ENCODE peak calls at places on chromosomes 13 and 19, in seven cellular contexts. S is upper lobe of right lung, M is adrenal gland, T is thoracic aorta, B is HFF-Myc, E is foreskin fibroblast, Z is brain microvascular endothelial cell. G is an unnamed sample.

GRCh38 chr19:18152444-18152816 is 533 bp upstream of the PIK3R2 start:
- DNase-seq in S (peak), M (peak), T (peak), B (peak), E (peak), Z (peak), G (peak)

GRCh38 chr13:71751074-71751473 is 115.9 kb downstream of the DACH1 start:
- DNase-seq in S (no peak), M (no peak), T (no peak), B (no peak), E (no peak), Z (no peak), G (no peak)

GRCh38 chr19:54969647-54970046 is 3.5 kb downstream of the NLRP2 start:
- DNase-seq in S (no peak), M (no peak), T (no peak), B (no peak), E (no peak), Z (no peak), G (no peak)

GRCh38 chr19:51097166-51097736 is 11.0 kb downstream of the CTU1 start:
- DNase-seq in S (peak), M (peak), T (no peak), B (peak), E (peak), Z (peak), G (no peak)

GRCh38 chr13:50162567-50162966 is 147.3 kb downstream of the KCNRG start:
- DNase-seq in S (no peak), M (no peak), T (no peak), B (no peak), E (no peak), Z (no peak), G (no peak)

GRCh38 chr19:53960187-53960586 is 2.5 kb upstream of the CACNG8 start:
- DNase-seq in S (no peak), M (no peak), T (no peak), B (no peak), E (no peak), Z (no peak), G (no peak)

GRCh38 chr19:12721656-12722565 is 1.8 kb downstream of the TNPO2 start:
- DNase-seq in S (peak), M (peak), T (no peak), B (no peak), E (peak), Z (peak), G (no peak)

GRCh38 chr13:21676611-21677021 is 5.7 kb downstream of the FGF9 start:
- DNase-seq in S (peak), M (no peak), T (no peak), B (no peak), E (no peak), Z (no peak), G (no peak)

GRCh38 chr19:18044825-18045304 is 36.9 kb downstream of the ARRDC2 start:
- DNase-seq in S (peak), M (peak), T (no peak), B (no peak), E (peak), Z (peak), G (peak)

GRCh38 chr13:62033932-62034331 is 618.3 kb upstream of the PCDH20 start:
- DNase-seq in S (no peak), M (no peak), T (no peak), B (no peak), E (no peak), Z (no peak), G (no peak)

GRCh38 chr19:47035127-47035494 is 13.3 kb downstream of the TMEM160 start:
- DNase-seq in S (no peak), M (no peak), T (no peak), B (no peak), E (peak), Z (no peak), G (no peak)

DNA sequence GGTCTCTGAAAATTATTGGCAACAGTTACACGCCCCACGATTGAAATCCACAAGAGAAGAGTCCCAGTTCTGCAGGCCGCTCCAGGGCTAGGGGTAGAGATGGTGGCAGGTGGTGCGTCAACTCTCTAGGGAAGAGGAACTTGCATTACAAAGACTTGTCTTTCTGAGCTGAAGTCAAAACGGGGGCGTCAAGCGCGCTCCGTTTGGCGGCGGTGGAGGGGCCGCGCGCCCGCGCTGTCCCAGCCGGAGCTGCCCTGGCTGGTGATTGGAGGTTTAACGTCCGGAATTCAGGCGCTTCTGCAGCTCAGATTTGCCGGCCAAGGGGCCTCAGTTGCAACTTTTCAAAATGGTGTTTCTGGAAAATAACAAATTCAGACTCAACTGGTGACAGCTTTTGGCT is 38.9 kb downstream of the SOX1 start:
- DNase-seq in S (no peak), M (no peak), T (no peak), B (no peak), E (no peak), Z (no peak), G (no peak)
- TF ChIP-seq CTCF in S (no peak), M (no peak), T (no peak), B (no peak), E (no peak), Z (no peak), G (no peak)

GRCh38 chr19:42117076-42117475 is 15.2 kb downstream of the POU2F2 start:
- DNase-seq in S (no peak), M (no peak), T (no peak), B (no peak), E (no peak), Z (no peak), G (no peak)
- H3K4me3 ChIP-seq in S (no peak), M (no peak), T (no peak), B (no peak), E (no peak), Z (no peak), G (no peak)

GRCh38 chr19:16088351-16088984 is 12.2 kb downstream of the TPM4 start:
- DNase-seq in S (peak), M (peak), T (no peak), B (no peak), E (no peak), Z (no peak), G (no peak)
- TF ChIP-seq CTCF in S (no peak), M (peak), T (no peak), B (peak), E (no peak), Z (peak), G (no peak)

DNA sequence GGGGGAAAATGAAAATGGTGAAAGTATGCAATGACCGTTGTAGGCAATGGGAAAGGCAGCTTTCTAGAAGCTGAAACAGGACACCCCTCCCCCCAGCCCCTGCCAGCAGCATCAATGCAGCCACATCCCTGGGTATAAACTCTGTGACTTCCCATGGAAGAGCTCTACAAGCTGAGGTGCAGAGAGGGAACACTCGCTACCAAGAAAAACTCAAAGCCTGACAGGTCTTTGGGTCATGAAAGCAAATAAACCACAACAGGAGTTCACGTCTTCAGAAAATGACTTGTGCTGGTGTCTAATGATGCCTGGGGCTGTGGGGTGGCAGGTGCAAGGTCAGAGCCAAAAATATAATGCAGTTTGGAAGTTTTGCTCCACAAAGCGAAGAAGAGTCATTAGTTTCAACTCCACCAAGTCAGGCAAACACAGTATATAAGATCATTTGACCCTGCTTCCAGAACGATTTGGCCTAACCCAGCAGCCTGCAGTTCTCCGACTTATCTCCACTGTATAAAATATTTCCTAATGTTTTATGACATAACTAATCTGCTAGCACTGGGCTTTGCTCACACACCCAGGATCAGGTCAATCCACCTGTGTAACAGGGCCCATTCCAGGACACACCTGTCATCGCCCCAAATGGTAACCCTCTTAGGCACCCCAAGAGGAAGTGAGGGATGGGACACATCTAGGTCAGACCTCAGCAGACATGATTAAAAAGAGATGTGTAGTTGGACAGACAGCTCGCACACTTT is 102.1 kb downstream of the IRS2 start:
- DNase-seq in S (no peak), M (no peak), T (no peak), B (no peak), E (no peak), Z (no peak), G (no peak)
- H3K4me3 ChIP-seq in S (no peak), M (no peak), T (no peak), B (no peak), E (no peak), Z (no peak), G (no peak)

GRCh38 chr19:4660181-4660791 is 9.9 kb downstream of the MYDGF start:
- DNase-seq in S (no peak), M (no peak), T (no peak), B (no peak), E (no peak), Z (no peak), G (no peak)
- TF ChIP-seq CTCF in S (peak), M (peak), T (no peak), B (peak), E (peak), Z (peak), G (peak)

G was measured in AG09309.